ENCODE peak calls at places on chromosome 17, in four cellular contexts. V is fibroblast of lung, S is GM12878, F is neural progenitor cell. Q is an unnamed sample.

GRCh38 chr17:72365857-72366415 is 245.1 kb downstream of the SOX9 start:
- DNase-seq in V (peak; percentile 57), S (no peak), F (no peak), Q (no peak)

GRCh38 chr17:44759916-44760243 is 1.1 kb downstream of the ADAM11 start:
- DNase-seq in V (no peak), S (no peak), F (no peak), Q (no peak)

GRCh38 chr17:15412606-15413005 is 54.8 kb downstream of the CDRT4 start:
- DNase-seq in V (no peak), S (no peak), F (no peak), Q (no peak)

GRCh38 chr17:78330570-78331224 is 29.2 kb downstream of the SOCS3 start:
- DNase-seq in V (peak; percentile 64), S (no peak), F (no peak), Q (peak; percentile 85)

GRCh38 chr17:77445030-77445907 is 304.5 kb downstream of the SEC14L1 start:
- DNase-seq in V (peak; percentile 91), S (peak; percentile 92), F (no peak), Q (no peak)

GRCh38 chr17:79087428-79088143 is 13.0 kb downstream of the ENGASE start:
- DNase-seq in V (peak; percentile 39), S (no peak), F (peak; percentile 82), Q (peak; percentile 77)

GRCh38 chr17:41962768-41963434 is 3.7 kb upstream of the CNP start:
- DNase-seq in V (peak; percentile 66), S (no peak), F (peak; percentile 92), Q (peak; percentile 60)

GRCh38 chr17:17538417-17539391 is 42.5 kb upstream of the RASD1 start:
- DNase-seq in V (peak; percentile 6), S (no peak), F (no peak), Q (peak; percentile 63)

GRCh38 chr17:45814622-45815606 is 29.8 kb upstream of the SPPL2C start:
- DNase-seq in V (no peak), S (no peak), F (no peak), Q (no peak)

GRCh38 chr17:44916781-44917241 is 1.5 kb upstream of the GFAP start:
- DNase-seq in V (peak; percentile 32), S (no peak), F (no peak), Q (peak; percentile 60)

GRCh38 chr17:43574896-43575525 is 28.9 kb upstream of the ETV4 start:
- DNase-seq in V (no peak), S (no peak), F (no peak), Q (no peak)

GRCh38 chr17:58331815-58332719 is 3.5 kb upstream of the TSPOAP1 start:
- DNase-seq in V (no peak), S (peak; percentile 92), F (no peak), Q (no peak)

GRCh38 chr17:7840441-7840840 is 6.4 kb downstream of the KDM6B start:
- DNase-seq in V (no peak), S (no peak), F (peak; percentile 60), Q (no peak)

GRCh38 chr17:22411185-22411784 is 719.0 kb downstream of the KCNJ18 start:
- DNase-seq in V (no peak), S (no peak), F (no peak), Q (no peak)

GRCh38 chr17:48721009-48721402 is 1.3 kb downstream of the PRAC1 start:
- DNase-seq in V (no peak), S (no peak), F (no peak), Q (no peak)

GRCh38 chr17:42010898-42011516 is 6.2 kb downstream of the DNAJC7 start:
- DNase-seq in V (peak; percentile 34), S (no peak), F (peak; percentile 21), Q (no peak)

GRCh38 chr17:61480414-61480807 is 28.2 kb downstream of the TBX4 start:
- DNase-seq in V (no peak), S (no peak), F (no peak), Q (no peak)

GRCh38 chr17:21191698-21192097 is 22.3 kb downstream of the TMEM11 start:
- DNase-seq in V (peak; percentile 33), S (no peak), F (no peak), Q (no peak)

GRCh38 chr17:63490321-63490720 is 13.5 kb downstream of the ACE start:
- DNase-seq in V (no peak), S (no peak), F (peak; percentile 38), Q (no peak)

GRCh38 chr17:49618112-49618611 is 42.5 kb downstream of the NXPH3 start:
- DNase-seq in V (no peak), S (no peak), F (no peak), Q (no peak)

GRCh38 chr17:61396586-61397085 is 3.0 kb upstream of the TBX2 start:
- DNase-seq in V (peak; percentile 61), S (no peak), F (no peak), Q (no peak)

DNA sequence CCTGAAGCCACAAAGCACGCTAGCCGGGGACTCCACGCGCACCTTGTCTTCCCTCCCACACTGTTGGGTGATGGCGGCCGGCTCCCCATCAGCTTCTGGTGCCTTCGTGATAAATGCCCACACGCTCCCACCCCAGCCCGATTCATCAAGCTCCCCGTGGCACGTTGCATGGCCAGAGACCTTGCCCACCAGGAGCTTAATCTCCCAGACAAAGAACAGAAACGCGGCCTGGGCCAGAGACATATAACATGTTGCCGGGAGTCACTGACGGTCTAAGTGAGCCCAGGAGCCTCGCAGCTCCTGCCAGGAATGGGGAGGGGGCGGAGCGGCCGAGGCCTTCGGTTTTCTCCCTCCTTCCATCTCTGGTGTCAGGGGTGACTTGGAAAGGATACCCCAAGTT is 93.1 kb downstream of the SDK2 start:
- DNase-seq in V (no peak), S (no peak), F (no peak), Q (no peak)
- H4K20me1 ChIP-seq in V (no peaks in the 10 kb centered on the region), S (no peaks in the 10 kb centered on the region), F (peaks cover 96% of the 10 kb centered on the region), Q (no peaks in the 10 kb centered on the region)

DNA sequence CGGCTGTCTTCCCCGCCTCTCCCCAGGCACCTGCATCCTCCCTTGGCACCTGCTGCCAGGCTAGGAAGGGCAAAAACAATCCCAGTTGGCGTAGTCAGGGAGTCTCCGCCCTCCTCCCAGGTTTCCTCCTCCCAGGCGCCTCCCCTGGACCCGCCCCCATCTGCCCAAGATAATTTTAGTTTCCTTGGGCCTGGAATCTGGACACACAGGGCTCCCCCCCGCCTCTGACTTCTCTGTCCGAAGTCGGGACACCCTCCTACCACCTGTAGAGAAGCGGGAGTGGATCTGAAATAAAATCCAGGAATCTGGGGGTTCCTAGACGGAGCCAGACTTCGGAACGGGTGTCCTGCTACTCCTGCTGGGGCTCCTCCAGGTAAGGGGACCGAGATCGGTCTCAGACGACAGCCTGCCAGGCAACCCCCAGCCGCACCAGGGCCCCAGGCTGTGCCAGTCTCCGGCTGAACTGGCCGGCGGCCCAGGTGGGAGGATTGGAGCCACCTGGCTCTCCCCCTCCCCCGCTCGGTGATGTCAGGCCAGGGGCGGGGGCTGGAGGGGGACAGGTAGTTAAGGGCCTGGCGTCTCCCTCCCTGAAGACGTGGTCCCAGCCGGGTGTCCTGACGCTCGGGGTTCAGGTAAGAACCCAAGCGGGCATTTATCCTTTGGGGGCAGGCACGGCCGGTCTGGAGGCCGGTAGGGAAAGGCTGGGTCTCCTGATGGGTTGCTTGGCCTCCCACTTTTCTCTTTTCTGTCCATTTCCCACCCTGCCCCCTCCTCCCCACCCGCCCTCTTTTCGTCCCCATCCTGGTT is at the start of gene GRB7:
- DNase-seq in V (no peak), S (no peak), F (peak; percentile 52), Q (peak; percentile 84)
- TF ChIP-seq EZH2 in V (peak; percentile 16), S (no peak), F (peak; percentile 35), Q (no peak)

DNA sequence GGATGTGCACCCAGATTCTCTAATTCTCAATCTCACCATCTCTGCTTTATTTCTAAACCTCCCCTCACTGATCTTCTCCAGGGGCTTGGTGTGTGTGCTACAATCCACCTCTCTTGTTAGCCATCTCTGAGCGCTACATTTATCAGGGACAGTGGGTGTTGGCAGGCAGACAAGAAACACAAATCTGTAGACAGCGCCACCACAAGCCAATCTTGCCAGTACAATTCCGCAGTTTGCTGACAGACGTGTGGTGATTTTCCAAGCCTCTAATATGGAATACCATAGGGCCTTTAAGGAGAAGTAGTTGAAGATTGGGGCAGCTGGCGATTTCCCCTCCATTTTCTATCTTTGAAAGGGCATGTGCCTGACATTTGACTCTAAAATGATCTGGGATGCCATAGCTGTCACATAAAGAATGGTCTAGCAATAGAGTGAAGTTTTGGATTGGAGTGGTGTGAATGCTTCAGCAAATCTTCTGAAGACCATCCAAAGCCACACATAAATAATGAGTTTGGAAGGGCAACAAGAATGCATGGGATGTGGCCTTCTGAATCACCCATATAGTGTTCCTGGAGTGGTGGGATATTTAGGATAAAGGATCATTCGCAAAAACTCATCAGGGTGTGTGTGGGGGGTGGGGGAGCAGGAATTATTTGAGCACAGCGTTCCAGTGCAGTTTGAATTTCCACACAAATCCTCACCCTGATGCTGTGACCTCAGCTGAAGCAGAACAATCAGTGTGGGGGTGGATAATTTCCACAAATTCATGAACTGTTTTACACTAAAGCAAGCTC is 12.0 kb upstream of the ANKFN1 start:
- DNase-seq in V (peak; percentile 12), S (no peak), F (no peak), Q (no peak)
- H3K4me2 ChIP-seq in V (no peak overlapping the region), S (no peak overlapping the region), F (no peak overlapping the region), Q (no peak overlapping the region)

GRCh38 chr17:80998388-80999223 is 7.0 kb downstream of the CHMP6 start:
- DNase-seq in V (no peak), S (no peak), F (no peak), Q (no peak)

GRCh38 chr17:81000631-81001357 is 9.2 kb downstream of the CHMP6 start:
- DNase-seq in V (no peak), S (no peak), F (no peak), Q (no peak)

GRCh38 chr17:80997471-80998387 is 6.1 kb downstream of the CHMP6 start:
- DNase-seq in V (no peak), S (no peak), F (no peak), Q (no peak)

GRCh38 chr17:81000089-81000630 is 8.5 kb downstream of the CHMP6 start:
- DNase-seq in V (no peak), S (no peak), F (no peak), Q (no peak)

DNA sequence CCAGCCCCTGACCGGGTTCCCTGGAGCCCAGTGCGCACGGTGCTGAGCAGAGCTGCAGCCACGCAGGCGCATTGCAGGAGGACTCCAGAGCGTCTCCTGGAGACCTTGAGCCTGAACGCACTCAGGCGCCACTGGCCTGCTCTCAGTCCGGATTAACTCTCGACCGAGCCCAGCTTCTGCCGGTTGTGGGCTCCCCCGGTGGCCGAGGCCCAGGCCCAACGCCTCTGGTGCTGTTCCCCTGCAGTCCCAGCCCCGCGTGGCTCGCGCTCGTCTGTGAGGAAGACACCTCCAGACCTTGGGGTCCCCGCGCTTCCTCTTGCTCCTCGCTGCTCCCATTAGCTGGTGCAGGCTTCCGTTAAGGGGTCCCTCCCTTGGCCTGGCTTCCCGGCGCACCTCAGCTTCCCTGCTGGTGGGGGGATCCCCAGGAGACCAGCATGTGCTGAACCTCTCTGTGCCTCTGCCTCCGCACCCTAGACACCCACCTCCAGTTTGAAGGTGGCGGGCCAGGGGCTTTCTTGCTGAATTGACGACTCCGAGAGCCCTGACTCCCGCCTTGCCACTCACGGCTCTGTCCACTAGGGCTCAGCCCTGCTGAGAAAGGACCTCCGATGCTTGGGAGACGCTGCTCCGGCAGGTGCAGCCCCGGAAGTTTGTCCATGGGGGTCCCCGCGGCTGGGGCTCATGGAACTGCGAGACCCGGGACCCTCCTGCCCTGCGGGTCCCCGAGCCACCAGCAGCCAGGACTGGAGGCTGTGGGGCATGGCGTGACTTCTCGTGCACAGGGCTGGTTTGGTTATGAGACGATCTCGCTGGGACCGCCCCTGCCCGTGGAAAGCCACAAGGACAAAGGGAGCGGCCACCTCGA is 7.8 kb downstream of the CHMP6 start:
- DNase-seq in V (no peak), S (no peak), F (no peak), Q (no peak)
- H4K20me1 ChIP-seq in V (no peaks in the 10 kb centered on the region), S (no peaks in the 10 kb centered on the region), F (peaks cover 6% of the 10 kb centered on the region), Q (no peaks in the 10 kb centered on the region)

GRCh38 chr17:9023389-9024210 is 2.3 kb downstream of the NTN1 start:
- DNase-seq in V (no peak), S (no peak), F (peak; percentile 31), Q (no peak)
- TF ChIP-seq EZH2 in V (no peak), S (no peak), F (no peak), Q (no peak)

Q was measured in PC-9.